ENCODE peak calls at places on chromosomes 16 and 17, in six cellular contexts. J, B, Z, C, E and X are unnamed samples.

GRCh38 chr17:37450090-37450489 is 39.6 kb upstream of the DUSP14 start:
- DNase-seq in E (no peak), Z (no peak), J (no peak), B (no peak), C (no peak), X (no peak)

GRCh38 chr17:40702271-40702670 is 1.3 kb downstream of the KRT24 start:
- DNase-seq in J (no peak), E (no peak), Z (no peak), B (no peak), C (no peak), X (no peak)

GRCh38 chr17:17196776-17197175 is 9.4 kb downstream of the PLD6 start:
- DNase-seq in B (no peak), Z (no peak), C (no peak), J (no peak), E (no peak), X (no peak)

GRCh38 chr17:57649731-57650484 is 95.2 kb downstream of the CCDC182 start:
- DNase-seq in E (no peak), C (no peak), Z (no peak), J (no peak), B (no peak), X (no peak)

GRCh38 chr16:71311553-71312158 is 22.5 kb upstream of the CMTR2 start:
- DNase-seq in B (no peak), J (no peak), E (no peak), C (peak; percentile 61), Z (peak; percentile 24), X (no peak)

GRCh38 chr17:39704821-39705551 is 5.1 kb downstream of the ERBB2 start:
- DNase-seq in Z (no peak), C (no peak), B (no peak), E (peak; percentile 46), J (no peak), X (no peak)

GRCh38 chr16:89412811-89413210 is 77.5 kb downstream of the ANKRD11 start:
- DNase-seq in C (peak; percentile 57), E (no peak), B (no peak), J (no peak), Z (no peak), X (no peak)

GRCh38 chr16:78184554-78185183 is 85.2 kb downstream of the WWOX start:
- DNase-seq in B (no peak), J (no peak), C (no peak), E (no peak), Z (peak; percentile 61), X (no peak)

GRCh38 chr16:68538880-68539701 is at the start of gene ZFP90:
- DNase-seq in C (peak; percentile 93), B (peak; percentile 76), Z (peak; percentile 90), E (peak; percentile 89), J (peak; percentile 86), X (peak; percentile 89)

GRCh38 chr16:23952128-23953041 is 116.6 kb downstream of the PRKCB start:
- DNase-seq in B (no peak), J (no peak), C (no peak), E (peak; percentile 52), Z (peak; percentile 81), X (peak; percentile 60)

GRCh38 chr17:65633988-65634387 is 72.5 kb upstream of the AXIN2 start:
- DNase-seq in B (no peak), Z (peak; percentile 19), J (no peak), E (no peak), C (no peak), X (no peak)

GRCh38 chr17:63834431-63835166 is 7.1 kb upstream of the FTSJ3 start:
- DNase-seq in J (no peak), E (peak; percentile 48), C (peak; percentile 49), B (peak; percentile 38), Z (no peak), X (no peak)

GRCh38 chr17:40598021-40598927 is 33.0 kb upstream of the CCR7 start:
- DNase-seq in Z (no peak), C (no peak), J (peak; percentile 42), E (no peak), B (peak; percentile 73), X (no peak)

GRCh38 chr17:79557724-79558572 is 52.9 kb downstream of the RBFOX3 start:
- DNase-seq in C (no peak), Z (no peak), E (no peak), J (no peak), B (no peak), X (no peak)

GRCh38 chr17:78128616-78129384 is at the start of gene TMC6:
- DNase-seq in Z (peak; percentile 80), J (no peak), C (peak; percentile 64), E (peak; percentile 83), B (no peak), X (no peak)

GRCh38 chr16:592518-593306 is 2.8 kb downstream of the RAB40C start:
- DNase-seq in E (peak; percentile 76), B (no peak), J (peak; percentile 73), C (no peak), Z (peak; percentile 85), X (peak; percentile 58)

GRCh38 chr16:28258571-28258970 is 33.8 kb upstream of the SBK1 start:
- DNase-seq in B (no peak), E (no peak), Z (no peak), C (peak; percentile 37), J (no peak), X (peak; percentile 60)

GRCh38 chr17:3888343-3889171 is 4.3 kb downstream of the CAMKK1 start:
- DNase-seq in B (no peak), C (peak; percentile 71), Z (no peak), E (no peak), J (peak; percentile 88), X (peak; percentile 81)

GRCh38 chr17:29610395-29610794 is 12.3 kb downstream of the CORO6 start:
- DNase-seq in B (no peak), E (no peak), J (no peak), Z (no peak), C (no peak), X (no peak)

GRCh38 chr17:11719203-11719602 is 120.9 kb downstream of the DNAH9 start:
- DNase-seq in C (no peak), Z (no peak), B (no peak), E (no peak), J (no peak), X (no peak)